ENCODE peak calls at places on chromosomes 16 and 17, in nine cellular contexts. D, A, K, R, Z, H, E, L and O are unnamed samples.

GRCh38 chr16:72179592-72179991 is 7.6 kb upstream of the PMFBP1 start:
- DNase-seq in D (no peak), L (no peak), A (no peak), K (no peak), H (no peak), E (no peak), Z (no peak), R (no peak), O (no peak)

GRCh38 chr16:82880361-82880760 is 253.6 kb downstream of the CDH13 start:
- DNase-seq in L (no peak), H (no peak), D (no peak), A (no peak), R (no peak), E (no peak), K (no peak), Z (no peak), O (no peak)

GRCh38 chr16:88003316-88003715 is 52.1 kb downstream of the BANP start:
- DNase-seq in H (no peak), D (no peak), K (no peak), R (no peak), E (no peak), A (no peak), Z (no peak), L (no peak), O (no peak)

GRCh38 chr16:15983898-15984297 is 34.5 kb downstream of the ABCC1 start:
- DNase-seq in K (no peak), R (no peak), D (no peak), H (no peak), A (no peak), Z (no peak), L (no peak), E (no peak), O (peak; percentile 66)

GRCh38 chr16:57916735-57917450 is 54.0 kb downstream of the CNGB1 start:
- DNase-seq in H (no peak), A (peak; percentile 88), Z (no peak), E (no peak), K (no peak), D (no peak), R (no peak), L (no peak), O (no peak)

GRCh38 chr17:10666921-10667320 is 9.8 kb upstream of the MYH3 start:
- DNase-seq in Z (no peak), A (no peak), D (no peak), R (no peak), E (no peak), L (no peak), K (no peak), H (no peak), O (peak; percentile 35)

GRCh38 chr16:58459344-58460218 is 40.4 kb upstream of the NDRG4 start:
- DNase-seq in D (no peak), L (no peak), A (peak; percentile 93), K (no peak), Z (peak; percentile 87), E (no peak), H (no peak), R (peak; percentile 68), O (peak; percentile 7)

GRCh38 chr16:85428168-85428898 is 184.8 kb upstream of the GSE1 start:
- DNase-seq in L (no peak), Z (peak; percentile 64), A (peak; percentile 35), K (peak; percentile 13), D (no peak), H (peak; percentile 68), R (peak; percentile 90), E (peak; percentile 24), O (peak; percentile 38)

GRCh38 chr16:4957720-4958509 is at the start of gene SEC14L5:
- DNase-seq in Z (peak; percentile 96), E (peak; percentile 98), H (peak; percentile 99), R (peak; percentile 82), A (peak; percentile 97), K (peak; percentile 86), D (peak; percentile 95), L (peak; percentile 95), O (peak; percentile 100)

GRCh38 chr16:73546351-73546845 is 498.5 kb upstream of the ZFHX3 start:
- DNase-seq in D (no peak), E (no peak), R (no peak), K (no peak), H (no peak), A (no peak), L (no peak), Z (no peak), O (no peak)

GRCh38 chr16:55325458-55326109 is 1.6 kb downstream of the IRX6 start:
- DNase-seq in Z (no peak), R (no peak), A (no peak), H (no peak), K (no peak), L (no peak), E (no peak), D (no peak), O (no peak)

GRCh38 chr16:68284847-68285246 is 20.5 kb downstream of the SLC7A6 start:
- DNase-seq in L (no peak), E (peak; percentile 77), Z (no peak), R (no peak), H (peak; percentile 83), D (no peak), K (peak; percentile 77), A (no peak), O (no peak)

GRCh38 chr17:76153640-76154039 is 12.6 kb upstream of the FOXJ1 start:
- DNase-seq in D (no peak), H (no peak), K (no peak), E (no peak), A (no peak), L (peak; percentile 11), Z (no peak), R (no peak), O (peak; percentile 9)

GRCh38 chr17:45262516-45263476 is 902 bp upstream of the SPATA32 start:
- DNase-seq in K (no peak), R (no peak), H (no peak), A (no peak), Z (peak; percentile 27), E (no peak), D (no peak), L (peak; percentile 39), O (no peak)

GRCh38 chr16:4495766-4496165 is 19.6 kb downstream of the HMOX2 start:
- DNase-seq in D (no peak), K (no peak), A (peak; percentile 56), H (no peak), E (no peak), L (no peak), R (no peak), Z (no peak), O (no peak)

GRCh38 chr16:9351440-9351839 is 260.0 kb downstream of the HAPSTR1 start:
- DNase-seq in K (no peak), R (no peak), D (no peak), L (no peak), H (no peak), A (peak; percentile 82), Z (no peak), E (no peak), O (no peak)